ENCODE peak calls at places on chromosomes 4 and X, in ten cellular contexts. J, B, O, V, E, S, Y, D, Z and F are unnamed samples. For H3K9me3, the result is how much of the 10 kb centered on the place peaks cover.

GRCh38 chr4:45100936-45101818 is 374.8 kb upstream of the GNPDA2 start:
- DNase-seq in J (no peak), B (no peak), O (no peak), V (no peak), E (peak), S (no peak), Y (peak), D (no peak), Z (no peak), F (no peak)

GRCh38 chr4:148224476-148224875 is 217.7 kb downstream of the NR3C2 start:
- DNase-seq in J (no peak), B (no peak), O (no peak), V (no peak), E (no peak), S (no peak), Y (no peak), D (no peak), Z (no peak), F (no peak)

GRCh38 chr4:136637071-136637777 is 895.1 kb downstream of the PCDH18 start:
- DNase-seq in J (peak), B (peak), O (peak), V (no peak), E (peak), S (peak), Y (no peak), D (peak), Z (peak), F (no peak)

GRCh38 chr4:87092389-87093141 is 127.9 kb downstream of the KLHL8 start:
- DNase-seq in J (peak), B (peak), O (no peak), V (peak), E (peak), S (no peak), Y (peak), D (peak), Z (no peak), F (peak)

GRCh38 chrX:32530802-32531403 is 680.4 kb downstream of the DMD start:
- DNase-seq in J (no peak), B (peak), O (peak), V (peak), E (peak), S (peak), Y (peak), D (peak), Z (no peak), F (peak)

GRCh38 chr4:12963912-12964311 is 520.2 kb downstream of the RAB28 start:
- DNase-seq in J (no peak), B (no peak), O (no peak), V (no peak), E (no peak), S (no peak), Y (no peak), D (no peak), Z (no peak), F (no peak)

GRCh38 chr4:28259951-28260350 is 1399.3 kb downstream of the STIM2 start:
- DNase-seq in J (no peak), B (no peak), O (no peak), V (no peak), E (no peak), S (no peak), Y (no peak), D (no peak), Z (no peak), F (no peak)

GRCh38 chrX:30971761-30972603 is 82.9 kb upstream of the TAB3 start:
- DNase-seq in J (peak), B (peak), O (peak), V (peak), E (peak), S (peak), Y (peak), D (peak), Z (no peak), F (peak)

GRCh38 chr4:43709443-43709842 is 739.2 kb downstream of the KCTD8 start:
- DNase-seq in J (no peak), B (no peak), O (no peak), V (no peak), E (no peak), S (no peak), Y (no peak), D (no peak), Z (no peak), F (no peak)

GRCh38 chrX:100072286-100072685 is 337.8 kb downstream of the PCDH19 start:
- DNase-seq in J (no peak), B (peak), O (no peak), V (no peak), E (no peak), S (no peak), Y (peak), D (no peak), Z (no peak), F (no peak)

GRCh38 chr4:51884606-51885005 is 41.7 kb downstream of the DCUN1D4 start:
- DNase-seq in J (no peak), B (no peak), O (peak), V (no peak), E (no peak), S (no peak), Y (no peak), D (no peak), Z (no peak), F (no peak)

GRCh38 chr4:76197001-76197743 is 16.5 kb downstream of the SCARB2 start:
- DNase-seq in J (no peak), B (peak), O (no peak), V (no peak), E (no peak), S (no peak), Y (peak), D (peak), Z (no peak), F (peak)

GRCh38 chrX:39162322-39162721 is 361.1 kb downstream of the MID1IP1 start:
- DNase-seq in J (no peak), B (no peak), O (no peak), V (peak), E (no peak), S (no peak), Y (no peak), D (no peak), Z (peak), F (no peak)

GRCh38 chr4:10260777-10261176 is 144.2 kb upstream of the WDR1 start:
- DNase-seq in J (no peak), B (peak), O (no peak), V (no peak), E (no peak), S (no peak), Y (no peak), D (no peak), Z (no peak), F (no peak)

GRCh38 chr4:77308843-77309242 is 151.8 kb downstream of the CCNG2 start:
- DNase-seq in J (peak), B (peak), O (no peak), V (no peak), E (peak), S (peak), Y (peak), D (peak), Z (no peak), F (peak)

GRCh38 chr4:22483551-22483981 is 32.3 kb downstream of the ADGRA3 start:
- DNase-seq in J (no peak), B (peak), O (no peak), V (no peak), E (peak), S (no peak), Y (peak), D (peak), Z (no peak), F (peak)

GRCh38 chr4:79227896-79228295 is 98.0 kb downstream of the NAA11 start:
- DNase-seq in J (no peak), B (no peak), O (no peak), V (no peak), E (peak), S (no peak), Y (no peak), D (no peak), Z (no peak), F (no peak)

GRCh38 chr4:138981930-138982390 is 33.6 kb upstream of the NOCT start:
- DNase-seq in J (no peak), B (peak), O (no peak), V (no peak), E (peak), S (no peak), Y (peak), D (peak), Z (peak), F (peak)

GRCh38 chrX:45745479-45745878 is 544.8 kb upstream of the DIPK2B start:
- DNase-seq in J (no peak), B (peak), O (no peak), V (no peak), E (no peak), S (no peak), Y (no peak), D (no peak), Z (no peak), F (peak)

GRCh38 chrX:29545878-29546277 is 669.5 kb upstream of the MAGEB2 start:
- DNase-seq in J (no peak), B (no peak), O (no peak), V (no peak), E (no peak), S (no peak), Y (no peak), D (no peak), Z (no peak), F (no peak)

GRCh38 chrX:46617906-46618305 is 44.3 kb downstream of the CHST7 start:
- DNase-seq in J (no peak), B (no peak), O (no peak), V (no peak), E (no peak), S (no peak), Y (no peak), D (no peak), Z (no peak), F (no peak)

GRCh38 chr4:88320780-88321373 is 36.5 kb upstream of the PPM1K start:
- DNase-seq in J (no peak), B (peak), O (peak), V (peak), E (peak), S (no peak), Y (no peak), D (no peak), Z (peak), F (peak)

GRCh38 chrX:107725761-107726555 is 49.6 kb downstream of the TSC22D3 start:
- DNase-seq in J (no peak), B (no peak), O (no peak), V (no peak), E (peak), S (no peak), Y (peak), D (no peak), Z (no peak), F (no peak)

GRCh38 chr4:186132577-186133277 is 28.2 kb downstream of the FAM149A start:
- DNase-seq in J (no peak), B (peak), O (peak), V (no peak), E (peak), S (peak), Y (peak), D (peak), Z (no peak), F (peak)

GRCh38 chrX:15786930-15787329 is 3.4 kb upstream of the ZRSR2 start:
- DNase-seq in J (no peak), B (no peak), O (no peak), V (no peak), E (no peak), S (no peak), Y (no peak), D (no peak), Z (no peak), F (no peak)

GRCh38 chr4:166996216-166996615 is 238.1 kb downstream of the SPOCK3 start:
- DNase-seq in J (no peak), B (no peak), O (no peak), V (no peak), E (no peak), S (no peak), Y (no peak), D (no peak), Z (no peak), F (no peak)

GRCh38 chrX:106397788-106398538 is 213.8 kb upstream of the RADX start:
- DNase-seq in J (no peak), B (no peak), O (no peak), V (no peak), E (no peak), S (no peak), Y (peak), D (no peak), Z (no peak), F (no peak)

GRCh38 chr4:138401330-138401729 is 159.2 kb upstream of the SLC7A11 start:
- DNase-seq in J (no peak), B (no peak), O (no peak), V (no peak), E (peak), S (no peak), Y (no peak), D (no peak), Z (no peak), F (no peak)

GRCh38 chrX:16671005-16671404 is 21.0 kb downstream of the S100G start:
- DNase-seq in J (peak), B (peak), O (peak), V (no peak), E (peak), S (no peak), Y (peak), D (peak), Z (no peak), F (peak)

GRCh38 chrX:155188786-155189185 is 27.5 kb upstream of the VBP1 start:
- DNase-seq in J (no peak), B (no peak), O (no peak), V (no peak), E (no peak), S (no peak), Y (no peak), D (no peak), Z (no peak), F (no peak)

GRCh38 chr4:82753725-82754410 is 44.7 kb downstream of the SCD5 start:
- DNase-seq in J (no peak), B (peak), O (no peak), V (no peak), E (peak), S (no peak), Y (peak), D (peak), Z (no peak), F (no peak)

GRCh38 chr4:1727117-1728031 is 6.1 kb downstream of the TACC3 start:
- DNase-seq in J (peak), B (peak), O (no peak), V (peak), E (peak), S (no peak), Y (peak), D (peak), Z (no peak), F (peak)

GRCh38 chrX:74419861-74420193 is 1.5 kb upstream of the SLC16A2 start:
- DNase-seq in J (no peak), B (peak), O (no peak), V (no peak), E (no peak), S (peak), Y (peak), D (no peak), Z (no peak), F (no peak)

GRCh38 chr4:65968873-65969272 is 298.6 kb upstream of the EPHA5 start:
- DNase-seq in J (no peak), B (no peak), O (no peak), V (no peak), E (no peak), S (no peak), Y (no peak), D (no peak), Z (no peak), F (peak)

GRCh38 chr4:175873707-175874106 is 61.6 kb upstream of the GPM6A start:
- DNase-seq in J (no peak), B (no peak), O (no peak), V (no peak), E (no peak), S (no peak), Y (no peak), D (no peak), Z (no peak), F (no peak)

GRCh38 chrX:30690330-30690729 is 37.1 kb downstream of the GK start:
- DNase-seq in J (no peak), B (peak), O (no peak), V (no peak), E (peak), S (no peak), Y (no peak), D (peak), Z (no peak), F (peak)

GRCh38 chr4:53832549-53832948 is 231.9 kb downstream of the CHIC2 start:
- DNase-seq in J (no peak), B (no peak), O (no peak), V (no peak), E (no peak), S (no peak), Y (no peak), D (no peak), Z (no peak), F (no peak)
- H3K9me3 ChIP-seq in J (under half), B (under half), O (under half), V (under half), E (under half), S (under half), Y (under half), D (under half), Z (under half), F (under half)

DNA sequence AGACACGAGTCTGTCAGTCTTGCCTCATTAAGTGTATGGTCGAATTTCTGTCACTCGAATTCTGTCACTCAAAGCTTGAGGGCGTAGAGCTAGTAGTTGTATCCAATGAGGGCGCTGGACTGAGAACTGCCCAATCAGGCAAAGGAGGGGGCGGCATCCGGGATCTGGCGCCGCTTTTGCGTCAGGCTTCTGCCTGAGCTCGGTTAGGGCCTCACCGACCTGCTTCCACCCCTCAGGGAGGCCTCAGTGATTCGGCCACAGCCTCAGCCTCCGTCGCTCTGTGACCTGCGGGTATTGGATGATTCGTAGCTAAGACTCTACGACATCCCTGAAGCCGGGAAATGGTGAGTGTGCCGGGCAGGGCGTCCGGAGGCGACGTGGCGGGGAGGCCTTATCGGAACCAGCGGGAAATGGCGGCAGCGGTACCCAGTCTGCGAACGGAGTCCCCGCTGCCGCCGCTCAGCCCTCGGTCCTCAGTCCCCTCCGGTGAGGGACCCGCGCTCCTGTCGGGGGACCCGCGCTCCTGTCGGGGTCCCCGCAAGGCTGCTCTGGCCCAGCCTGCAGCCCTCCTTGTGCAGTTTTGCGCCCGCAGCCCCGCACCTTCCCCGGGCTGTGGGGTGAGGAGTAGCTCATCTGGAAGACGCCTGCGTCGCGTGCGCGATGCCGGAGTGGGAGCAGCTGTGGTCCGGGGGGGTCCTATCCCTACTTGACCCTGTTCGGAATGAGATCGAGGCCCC is 88.3 kb downstream of the ZNF718 start:
- DNase-seq in J (peak), B (peak), O (peak), V (peak), E (peak), S (peak), Y (peak), D (peak), Z (peak), F (peak)
- H3K9ac ChIP-seq in J (peak), B (peak), O (peak), V (peak), E (peak), S (peak), Y (no peak), D (peak), Z (peak), F (peak)

GRCh38 chr4:26891867-26892266 is 31.2 kb downstream of the STIM2 start:
- DNase-seq in J (no peak), B (no peak), O (no peak), V (no peak), E (no peak), S (no peak), Y (no peak), D (no peak), Z (no peak), F (no peak)
- H3K9me3 ChIP-seq in J (under half), B (under half), O (under half), V (under half), E (under half), S (under half), Y (under half), D (under half), Z (under half), F (under half)

GRCh38 chrX:150508461-150509367 is 59.7 kb upstream of the MTM1 start:
- DNase-seq in J (no peak), B (peak), O (no peak), V (peak), E (peak), S (no peak), Y (no peak), D (peak), Z (no peak), F (no peak)

GRCh38 chrX:150509703-150510102 is 58.7 kb upstream of the MTM1 start:
- DNase-seq in J (no peak), B (no peak), O (no peak), V (no peak), E (no peak), S (no peak), Y (no peak), D (no peak), Z (no peak), F (no peak)

GRCh38 chrX:150506486-150506885 is 61.9 kb upstream of the MTM1 start:
- DNase-seq in J (no peak), B (peak), O (no peak), V (no peak), E (no peak), S (no peak), Y (no peak), D (no peak), Z (peak), F (no peak)

GRCh38 chrX:150507251-150507856 is 61.1 kb upstream of the MTM1 start:
- DNase-seq in J (no peak), B (peak), O (peak), V (peak), E (no peak), S (no peak), Y (no peak), D (no peak), Z (peak), F (no peak)

GRCh38 chrX:150508018-150508417 is 60.4 kb upstream of the MTM1 start:
- DNase-seq in J (no peak), B (peak), O (no peak), V (no peak), E (no peak), S (no peak), Y (no peak), D (no peak), Z (no peak), F (no peak)
- H3K9ac ChIP-seq in J (no peak), B (peak), O (peak), V (no peak), E (no peak), S (no peak), Y (no peak), D (no peak), Z (no peak), F (no peak)

DNA sequence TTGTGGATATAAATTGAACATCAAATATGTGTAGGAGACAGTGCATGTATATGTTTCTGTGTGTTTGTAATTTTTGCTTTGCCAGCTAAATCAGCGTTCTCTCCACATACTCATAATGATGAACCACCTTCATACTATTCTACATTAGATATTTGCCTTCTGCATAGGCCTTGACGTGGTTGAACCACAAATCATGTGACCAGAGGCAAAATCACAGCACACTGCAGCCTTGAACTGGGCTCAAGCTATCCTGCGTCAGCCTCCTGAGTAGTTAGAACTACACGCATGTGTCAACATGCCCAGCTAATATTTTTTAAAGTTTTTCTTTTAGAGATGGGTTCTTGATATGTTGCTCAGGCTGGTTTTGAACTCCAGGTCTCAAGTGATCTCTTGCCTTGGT is 9.5 kb downstream of the UBQLN2 start:
- DNase-seq in J (no peak), B (no peak), O (no peak), V (no peak), E (no peak), S (no peak), Y (peak), D (no peak), Z (no peak), F (no peak)
- H3K9me3 ChIP-seq in J (under half), B (under half), O (under half), V (under half), E (under half), S (under half), Y (under half), D (under half), Z (under half), F (under half)

GRCh38 chr4:38668203-38668602 is 4.2 kb downstream of the KLF3 start:
- DNase-seq in J (no peak), B (no peak), O (no peak), V (no peak), E (no peak), S (no peak), Y (no peak), D (no peak), Z (no peak), F (no peak)
- H3K9ac ChIP-seq in J (peak), B (peak), O (no peak), V (no peak), E (no peak), S (no peak), Y (peak), D (no peak), Z (no peak), F (peak)